ENCODE peak calls at places on chromosomes 12 and 14, in eight cellular contexts. P, Y, F, B, T, A, U and M are unnamed samples.

GRCh38 chr12:64145226-64145625 is 76.9 kb downstream of the KICS2 start:
- DNase-seq in T (no peak), B (no peak), P (no peak), U (no peak), A (no peak), F (no peak), Y (no peak), M (no peak)

GRCh38 chr12:119683413-119683812 is 15.5 kb downstream of the PRKAB1 start:
- DNase-seq in A (no peak), U (peak; percentile 63), Y (no peak), T (no peak), P (no peak), F (no peak), B (no peak), M (no peak)

GRCh38 chr12:124312601-124313000 is 17.7 kb downstream of the RFLNA start:
- DNase-seq in A (no peak), Y (no peak), P (no peak), F (no peak), B (no peak), U (no peak), T (no peak), M (no peak)

GRCh38 chr14:89425931-89426330 is 8.9 kb upstream of the FOXN3 start:
- DNase-seq in Y (no peak), U (peak; percentile 99), T (no peak), F (no peak), B (peak; percentile 92), P (no peak), A (peak; percentile 74), M (no peak)

GRCh38 chr12:51884676-51885229 is 3.1 kb upstream of the ANKRD33 start:
- DNase-seq in U (peak; percentile 67), T (no peak), P (no peak), Y (peak; percentile 35), A (no peak), B (no peak), F (no peak), M (no peak)

GRCh38 chr12:130385193-130385592 is 47.5 kb downstream of the PIWIL1 start:
- DNase-seq in P (no peak), F (no peak), U (no peak), Y (no peak), B (no peak), T (no peak), A (no peak), M (no peak)

GRCh38 chr14:39265741-39266588 is 32.2 kb downstream of the MIA2 start:
- DNase-seq in A (no peak), F (no peak), U (peak; percentile 26), T (no peak), B (no peak), P (no peak), Y (no peak), M (no peak)

GRCh38 chr14:64422006-64422405 is 33.9 kb downstream of the MTHFD1 start:
- DNase-seq in B (no peak), Y (no peak), P (no peak), T (no peak), A (no peak), F (no peak), U (no peak), M (no peak)

GRCh38 chr14:35944847-35945246 is 118.7 kb downstream of the BRMS1L start:
- DNase-seq in A (no peak), F (no peak), T (no peak), P (no peak), U (no peak), B (no peak), Y (no peak), M (no peak)

GRCh38 chr14:105168093-105168420 is 519 bp downstream of the JAG2 start:
- DNase-seq in U (no peak), A (no peak), F (no peak), T (no peak), Y (no peak), P (no peak), B (no peak), M (no peak)

GRCh38 chr14:105168496-105168978 is at the start of gene JAG2:
- DNase-seq in F (no peak), B (no peak), Y (no peak), T (no peak), A (no peak), U (no peak), P (peak; percentile 78), M (peak; percentile 42)

GRCh38 chr14:105166571-105167302 is 1.8 kb downstream of the JAG2 start:
- DNase-seq in U (no peak), F (no peak), A (no peak), Y (no peak), B (no peak), T (no peak), P (no peak), M (no peak)

GRCh38 chr14:105168979-105169507 is 467 bp upstream of the JAG2 start:
- DNase-seq in T (no peak), U (no peak), B (no peak), Y (no peak), P (no peak), F (no peak), A (no peak), M (no peak)

DNA sequence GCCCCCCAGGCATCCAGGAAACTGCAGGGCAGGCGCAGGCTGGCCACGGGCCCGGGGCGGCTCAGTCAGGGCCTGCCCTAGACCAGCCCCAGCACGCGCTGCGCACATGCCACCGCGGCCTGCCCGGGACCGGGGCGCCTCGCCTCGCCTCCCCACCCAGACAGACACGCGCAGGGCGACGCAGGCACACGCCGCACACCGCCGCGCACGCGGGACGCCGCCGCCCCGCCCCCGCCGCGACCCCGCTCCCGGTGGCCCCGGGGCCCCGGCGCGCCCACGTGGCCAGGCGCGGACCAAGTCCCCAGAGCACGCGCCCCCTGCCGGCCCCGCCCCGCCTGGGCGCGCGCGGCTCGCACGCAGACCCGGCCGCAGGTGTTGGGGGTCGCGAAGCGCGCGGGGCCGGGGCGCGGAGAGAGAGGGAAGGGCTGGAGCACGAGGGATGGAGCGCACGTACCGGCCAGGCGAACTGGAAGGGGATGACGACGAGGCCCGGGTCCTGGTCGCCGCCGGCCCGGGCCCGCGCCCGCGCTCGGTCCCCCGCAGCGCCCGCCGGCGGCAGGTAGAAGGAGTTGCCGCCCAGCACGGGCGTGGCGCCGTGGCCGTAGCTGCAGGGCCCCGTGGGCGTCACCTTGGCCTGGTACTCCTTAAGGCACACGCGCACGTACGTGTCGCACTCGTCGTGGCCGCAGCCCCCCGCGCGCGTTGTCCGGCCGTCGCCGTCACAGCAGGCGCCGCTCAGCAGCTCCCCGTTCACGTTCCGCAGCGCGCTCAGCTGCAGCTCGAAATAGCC is 1.1 kb downstream of the JAG2 start:
- DNase-seq in A (no peak), F (no peak), T (no peak), U (no peak), B (no peak), Y (no peak), P (peak; percentile 66), M (no peak)
- TF ChIP-seq CTCF in A (no peak), F (peak; percentile 29), T (no peak), U (no peak), B (no peak), Y (no peak), P (peak; percentile 29), M (no peak)

GRCh38 chr12:4193821-4194220 is 79.7 kb upstream of the CCND2 start:
- DNase-seq in P (no peak), Y (no peak), B (no peak), T (no peak), A (no peak), F (no peak), U (no peak), M (no peak)

GRCh38 chr12:4189721-4190120 is 83.8 kb upstream of the CCND2 start:
- DNase-seq in P (no peak), A (no peak), Y (no peak), B (no peak), T (no peak), F (no peak), U (no peak), M (no peak)

GRCh38 chr12:4190376-4191063 is 83.0 kb upstream of the CCND2 start:
- DNase-seq in Y (no peak), F (no peak), T (no peak), U (no peak), A (no peak), P (no peak), B (no peak), M (no peak)

GRCh38 chr12:4191642-4192041 is 81.9 kb upstream of the CCND2 start:
- DNase-seq in U (no peak), F (no peak), Y (no peak), B (no peak), P (no peak), T (no peak), A (no peak), M (no peak)

GRCh38 chr12:4191149-4191548 is 82.4 kb upstream of the CCND2 start:
- DNase-seq in P (no peak), T (no peak), A (no peak), B (no peak), F (no peak), Y (no peak), U (no peak), M (no peak)
- H3K27me3 ChIP-seq in P (no peaks in the 10 kb centered on the region), T (no peaks in the 10 kb centered on the region), A (no peaks in the 10 kb centered on the region), B (no peaks in the 10 kb centered on the region), F (no peaks in the 10 kb centered on the region), Y (no peaks in the 10 kb centered on the region), U (peaks cover 5% of the 10 kb centered on the region), M (no peaks in the 10 kb centered on the region)

GRCh38 chr12:70427611-70428010 is 61.5 kb downstream of the KCNMB4 start:
- DNase-seq in P (no peak), T (no peak), Y (no peak), A (no peak), U (no peak), F (no peak), B (no peak), M (no peak)

GRCh38 chr12:70426620-70427019 is 60.5 kb downstream of the KCNMB4 start:
- DNase-seq in A (no peak), F (no peak), U (no peak), Y (no peak), T (no peak), P (no peak), B (no peak), M (no peak)

DNA sequence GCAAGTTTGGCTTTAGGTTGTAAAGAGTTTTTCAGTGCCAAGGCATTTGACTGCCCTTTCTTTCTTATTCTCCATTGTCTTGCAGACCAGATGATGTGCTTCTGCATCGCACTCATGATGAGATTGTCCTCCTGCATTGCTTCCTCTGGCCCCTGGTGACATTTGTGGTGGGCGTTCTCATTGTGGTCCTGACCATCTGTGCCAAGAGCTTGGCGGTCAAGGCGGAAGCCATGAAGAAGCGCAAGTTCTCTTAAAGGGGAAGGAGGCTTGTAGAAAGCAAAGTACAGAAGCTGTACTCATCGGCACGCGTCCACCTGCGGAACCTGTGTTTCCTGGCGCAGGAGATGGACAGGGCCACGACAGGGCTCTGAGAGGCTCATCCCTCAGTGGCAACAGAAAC is 64.3 kb downstream of the KCNMB4 start:
- DNase-seq in B (no peak), F (no peak), A (no peak), P (no peak), U (no peak), Y (no peak), T (no peak), M (no peak)
- H3K27ac ChIP-seq in B (no peak overlapping the region), F (no peak overlapping the region), A (no peak overlapping the region), P (no peak overlapping the region), U (no peak overlapping the region), Y (no peak overlapping the region), T (no peak overlapping the region), M (no peak overlapping the region)

GRCh38 chr14:25411933-25412757 is 362.2 kb upstream of the STXBP6 start:
- DNase-seq in A (no peak), Y (no peak), U (no peak), P (no peak), B (no peak), F (no peak), T (no peak), M (no peak)

DNA sequence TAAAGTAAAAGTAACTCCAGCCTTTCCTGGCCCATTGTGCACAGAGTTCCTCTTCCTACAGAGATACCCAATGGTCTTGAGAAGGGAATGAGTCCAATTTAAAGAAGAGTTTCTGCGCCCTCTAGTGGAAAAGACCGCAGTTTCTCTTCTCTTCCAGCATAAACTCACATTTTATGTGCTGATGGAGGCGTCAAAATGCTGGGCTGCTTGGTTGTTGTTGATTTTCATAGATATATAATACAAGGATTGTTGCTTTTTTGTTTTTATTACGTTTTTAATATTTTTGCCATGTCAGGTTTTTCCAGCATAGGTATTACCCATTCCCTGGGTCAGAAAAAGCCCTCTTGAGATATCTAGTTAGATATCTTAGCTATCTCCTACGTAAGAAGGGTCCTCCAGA is 356.9 kb upstream of the STXBP6 start:
- DNase-seq in T (no peak), F (no peak), Y (no peak), U (peak; percentile 8), A (no peak), B (no peak), P (no peak), M (no peak)
- TF ChIP-seq CTCF in T (no peak), F (no peak), Y (peak; percentile 45), U (peak; percentile 38), A (no peak), B (no peak), P (peak; percentile 35), M (no peak)